ENCODE peak calls at places on chromosomes 1 and 21, in six cellular contexts. J is CD8-positive, alpha-beta memory T cell; O is NCI-H2029 treated with DMSO at 0.1 percent for 48 hours; L is left cardiac atrium; Q is left ventricle myocardium inferior; Z is endothelial cell. K is an unnamed sample.

GRCh38 chr21:25039461-25040380 is 567.6 kb downstream of the MRPL39 start:
- DNase-seq in J (no peak), O (no peak), L (no peak), Q (no peak), Z (no peak), K (no peak)

GRCh38 chr1:20640183-20640597 is 6.9 kb downstream of the PINK1 start:
- DNase-seq in J (peak), O (peak), L (no peak), Q (no peak), Z (peak), K (no peak)

GRCh38 chr1:239858058-239858457 is 233.6 kb upstream of the FMN2 start:
- DNase-seq in J (no peak), O (no peak), L (no peak), Q (no peak), Z (no peak), K (no peak)

GRCh38 chr1:76562292-76562691 is 305.0 kb upstream of the ST6GALNAC5 start:
- DNase-seq in J (no peak), O (no peak), L (no peak), Q (no peak), Z (no peak), K (no peak)

GRCh38 chr1:6353948-6354658 is 39.5 kb downstream of the ACOT7 start:
- DNase-seq in J (no peak), O (no peak), L (peak), Q (peak), Z (no peak), K (no peak)

GRCh38 chr1:39692152-39693064 is 1.2 kb upstream of the HPCAL4 start:
- DNase-seq in J (no peak), O (no peak), L (no peak), Q (no peak), Z (no peak), K (no peak)

GRCh38 chr1:27403065-27403726 is 10.8 kb downstream of the GPR3 start:
- DNase-seq in J (peak), O (no peak), L (peak), Q (peak), Z (no peak), K (no peak)

GRCh38 chr1:57659804-57660203 is 235.9 kb upstream of the DAB1 start:
- DNase-seq in J (no peak), O (no peak), L (no peak), Q (no peak), Z (no peak), K (no peak)

GRCh38 chr1:88783145-88783544 is 99.1 kb downstream of the PKN2 start:
- DNase-seq in J (no peak), O (no peak), L (no peak), Q (no peak), Z (no peak), K (no peak)

GRCh38 chr1:150127868-150128267 is 21.8 kb upstream of the PLEKHO1 start:
- DNase-seq in J (no peak), O (no peak), L (no peak), Q (no peak), Z (no peak), K (no peak)

GRCh38 chr1:101592861-101593260 is 356.0 kb downstream of the S1PR1 start:
- DNase-seq in J (no peak), O (no peak), L (no peak), Q (no peak), Z (no peak), K (no peak)

GRCh38 chr21:35624896-35625295 is 435.4 kb downstream of the SETD4 start:
- DNase-seq in J (no peak), O (no peak), L (no peak), Q (no peak), Z (no peak), K (no peak)

GRCh38 chr1:205587576-205587975 is 44.2 kb downstream of the ELK4 start:
- DNase-seq in J (no peak), O (no peak), L (no peak), Q (no peak), Z (no peak), K (no peak)

GRCh38 chr1:169146536-169147214 is 40.2 kb downstream of the ATP1B1 start:
- DNase-seq in J (no peak), O (no peak), L (no peak), Q (no peak), Z (no peak), K (no peak)

GRCh38 chr1:22275211-22275610 is 132.3 kb upstream of the WNT4 start:
- DNase-seq in J (no peak), O (no peak), L (no peak), Q (no peak), Z (no peak), K (no peak)

GRCh38 chr1:78884685-78885452 is 121.7 kb downstream of the ADGRL4 start:
- DNase-seq in J (no peak), O (no peak), L (no peak), Q (no peak), Z (no peak), K (no peak)

GRCh38 chr1:115052454-115053083 is 22.9 kb downstream of the TSHB start:
- DNase-seq in J (peak), O (peak), L (peak), Q (peak), Z (peak), K (no peak)

GRCh38 chr1:225650198-225650597 is 2.7 kb downstream of the ENAH start:
- DNase-seq in J (no peak), O (no peak), L (no peak), Q (no peak), Z (no peak), K (no peak)

GRCh38 chr21:45874716-45875415 is 106.7 kb upstream of the COL6A1 start:
- DNase-seq in J (no peak), O (no peak), L (peak), Q (no peak), Z (no peak), K (peak)

GRCh38 chr1:21240706-21241105 is 49.6 kb downstream of the ECE1 start:
- DNase-seq in J (no peak), O (no peak), L (no peak), Q (no peak), Z (no peak), K (no peak)

GRCh38 chr1:1359316-1359667 is 937 bp upstream of the MXRA8 start:
- DNase-seq in J (no peak), O (no peak), L (no peak), Q (peak), Z (no peak), K (no peak)

GRCh38 chr1:12615916-12616708 is 1.9 kb downstream of the DHRS3 start:
- DNase-seq in J (no peak), O (no peak), L (peak), Q (peak), Z (peak), K (no peak)

GRCh38 chr1:4734791-4735190 is 80.4 kb downstream of the AJAP1 start:
- DNase-seq in J (no peak), O (no peak), L (no peak), Q (no peak), Z (no peak), K (no peak)

GRCh38 chr1:211939876-211940468 is 95.4 kb downstream of the INTS7 start:
- DNase-seq in J (no peak), O (no peak), L (no peak), Q (no peak), Z (no peak), K (no peak)

GRCh38 chr1:171345536-171345935 is 31.6 kb downstream of the FMO4 start:
- DNase-seq in J (no peak), O (no peak), L (no peak), Q (no peak), Z (no peak), K (no peak)

GRCh38 chr1:157117527-157118057 is 18.0 kb upstream of the ETV3L start:
- DNase-seq in J (no peak), O (no peak), L (no peak), Q (no peak), Z (no peak), K (no peak)

GRCh38 chr1:101237229-101237837 is 514 bp downstream of the S1PR1 start:
- DNase-seq in J (no peak), O (no peak), L (no peak), Q (no peak), Z (no peak), K (no peak)

GRCh38 chr1:3268281-3268680 is 186.2 kb upstream of the ARHGEF16 start:
- DNase-seq in J (no peak), O (no peak), L (no peak), Q (no peak), Z (no peak), K (no peak)

GRCh38 chr1:92094112-92094511 is 14.0 kb downstream of the BTBD8 start:
- DNase-seq in J (no peak), O (no peak), L (no peak), Q (no peak), Z (no peak), K (no peak)

GRCh38 chr1:183404456-183404855 is 13.7 kb downstream of the NMNAT2 start:
- DNase-seq in J (no peak), O (no peak), L (no peak), Q (no peak), Z (no peak), K (no peak)

GRCh38 chr1:2088434-2088833 is 38.2 kb downstream of the PRKCZ start:
- DNase-seq in J (no peak), O (no peak), L (no peak), Q (no peak), Z (no peak), K (peak)

GRCh38 chr1:46284597-46285564 is 18.5 kb downstream of the LRRC41 start:
- DNase-seq in J (no peak), O (no peak), L (no peak), Q (no peak), Z (no peak), K (no peak)

GRCh38 chr1:107682467-107682866 is 282.5 kb downstream of the VAV3 start:
- DNase-seq in J (no peak), O (no peak), L (no peak), Q (no peak), Z (no peak), K (no peak)

GRCh38 chr1:186155594-186155993 is 219.5 kb downstream of the TPR start:
- DNase-seq in J (no peak), O (no peak), L (no peak), Q (no peak), Z (no peak), K (no peak)

GRCh38 chr21:29261555-29262540 is 36.9 kb upstream of the BACH1 start:
- DNase-seq in J (no peak), O (no peak), L (no peak), Q (no peak), Z (no peak), K (no peak)